ENCODE peak calls at places on chromosomes 4 and X, in ten cellular contexts. B is GM13977; G is T follicular helper cell; A is CD8-positive, alpha-beta memory T cell; K is stimulated activated CD8-positive, alpha-beta memory T cell treated with anti-CD3 and anti-CD28 coated beads, Interleukin-2, amount 100 ng/mL, for 48 hours; N is AG09309; M is MM.1S; R is nephron progenitor cell; W is HFFc6; D is NCI-H1694 treated with DMSO at 0.1 percent for 48 hours. I is an unnamed sample.

GRCh38 chrX:15815779-15816452 is 25.6 kb downstream of the ZRSR2 start:
- DNase-seq in D (no peak), B (peak), K (no peak), R (peak), A (no peak), G (no peak), M (peak), W (no peak), N (no peak), I (no peak)

GRCh38 chr4:7462509-7462971 is 27.8 kb upstream of the PSAPL1 start:
- DNase-seq in G (no peak), M (no peak), R (no peak), A (no peak), B (no peak), N (no peak), W (peak), K (no peak), D (peak), I (no peak)

GRCh38 chr4:73414936-73415271 is 10.8 kb downstream of the ALB start:
- DNase-seq in M (no peak), W (no peak), G (no peak), R (no peak), A (no peak), D (no peak), N (no peak), K (no peak), B (no peak), I (no peak)

GRCh38 chrX:20057479-20057878 is 59.2 kb downstream of the MAP7D2 start:
- DNase-seq in B (no peak), K (no peak), R (no peak), N (no peak), G (no peak), D (no peak), W (no peak), A (no peak), M (no peak), I (no peak)

GRCh38 chrX:68133181-68133580 is 300.1 kb downstream of the OPHN1 start:
- DNase-seq in B (no peak), N (no peak), K (no peak), M (no peak), G (no peak), D (no peak), W (no peak), A (no peak), R (no peak), I (no peak)

GRCh38 chr4:98166025-98166730 is 22.9 kb upstream of the STPG2 start:
- DNase-seq in K (no peak), W (peak), N (no peak), A (no peak), D (no peak), G (no peak), R (no peak), B (no peak), M (no peak), I (no peak)

GRCh38 chrX:69387559-69388487 is 116.3 kb upstream of the NALF2 start:
- DNase-seq in B (peak), D (no peak), N (no peak), R (peak), W (peak), K (peak), A (no peak), M (peak), G (peak), I (peak)

GRCh38 chrX:65522739-65523372 is 11.7 kb downstream of the LAS1L start:
- DNase-seq in D (no peak), A (no peak), K (no peak), M (no peak), B (no peak), N (peak), W (peak), G (no peak), R (no peak), I (no peak)

GRCh38 chr4:123505077-123505456 is 108.5 kb downstream of the SPRY1 start:
- DNase-seq in B (no peak), G (no peak), D (no peak), N (no peak), R (no peak), K (no peak), M (no peak), W (no peak), A (no peak), I (no peak)

GRCh38 chr4:61555789-61556188 is 355.7 kb downstream of the ADGRL3 start:
- DNase-seq in B (no peak), M (no peak), R (no peak), D (no peak), A (no peak), N (no peak), G (no peak), K (no peak), W (no peak), I (no peak)

GRCh38 chr4:165464813-165465381 is 86.1 kb downstream of the CPE start:
- DNase-seq in M (peak), K (no peak), A (peak), B (peak), G (no peak), R (no peak), N (no peak), W (peak), D (peak), I (no peak)

GRCh38 chr4:89914609-89915008 is 20.0 kb downstream of the MMRN1 start:
- DNase-seq in K (no peak), R (no peak), A (no peak), D (peak), W (no peak), G (no peak), N (no peak), B (no peak), M (no peak), I (no peak)

GRCh38 chrX:152902502-152902820 is 4.6 kb downstream of the ZNF185 start:
- DNase-seq in M (no peak), W (no peak), G (no peak), A (no peak), R (no peak), K (no peak), N (no peak), D (no peak), B (no peak), I (no peak)

GRCh38 chr4:94461506-94461905 is 9.8 kb downstream of the PDLIM5 start:
- DNase-seq in A (no peak), K (no peak), N (no peak), R (no peak), D (no peak), W (no peak), M (no peak), B (no peak), G (no peak), I (no peak)

GRCh38 chr4:127049506-127049905 is 583.3 kb upstream of the INTU start:
- DNase-seq in R (no peak), D (no peak), B (no peak), K (no peak), N (no peak), A (no peak), G (no peak), M (no peak), W (peak), I (no peak)

GRCh38 chrX:53287493-53288138 is 6.2 kb upstream of the IQSEC2 start:
- DNase-seq in W (peak), M (no peak), A (peak), D (peak), R (no peak), G (no peak), K (no peak), B (no peak), N (no peak), I (no peak)

GRCh38 chr4:87423313-87424031 is 1.1 kb downstream of the NUDT9 start:
- DNase-seq in M (peak), W (no peak), N (no peak), K (no peak), G (no peak), B (peak), A (no peak), D (peak), R (no peak), I (no peak)

GRCh38 chrX:133838761-133839676 is 146.4 kb downstream of the GPC3 start:
- DNase-seq in N (no peak), G (peak), W (no peak), D (no peak), R (peak), A (peak), K (no peak), B (peak), M (peak), I (no peak)

GRCh38 chrX:102728646-102729045 is 8.1 kb downstream of the GPRASP3 start:
- DNase-seq in M (no peak), A (no peak), K (no peak), G (no peak), B (no peak), D (no peak), R (no peak), N (no peak), W (no peak), I (no peak)

GRCh38 chr4:184751585-184751956 is 17.7 kb upstream of the CENPU start:
- DNase-seq in A (no peak), D (no peak), B (no peak), M (no peak), N (no peak), W (no peak), G (no peak), R (no peak), K (no peak), I (no peak)

GRCh38 chr4:2803624-2804448 is 11.0 kb downstream of the SH3BP2 start:
- DNase-seq in N (no peak), D (peak), W (no peak), K (no peak), A (no peak), M (no peak), G (no peak), B (no peak), R (no peak), I (no peak)

GRCh38 chr4:82201805-82202636 is 171.8 kb downstream of the HNRNPD start:
- DNase-seq in N (no peak), R (peak), D (peak), G (peak), B (peak), K (no peak), A (peak), W (peak), M (peak), I (no peak)

GRCh38 chr4:151690884-151691283 is 69.9 kb downstream of the GATB start:
- DNase-seq in W (peak), D (peak), R (no peak), M (no peak), G (no peak), K (no peak), A (no peak), B (no peak), N (peak), I (no peak)

GRCh38 chr4:183848762-183849161 is 56.3 kb upstream of the STOX2 start:
- DNase-seq in W (no peak), N (no peak), R (no peak), B (no peak), K (no peak), A (no peak), D (no peak), G (no peak), M (no peak), I (no peak)

GRCh38 chrX:107449490-107450175 is at the start of gene FRMPD3:
- DNase-seq in N (no peak), M (peak), W (no peak), G (no peak), R (peak), B (no peak), K (no peak), A (no peak), D (no peak), I (no peak)

GRCh38 chr4:70844180-70844579 is 4.5 kb upstream of the GRSF1 start:
- DNase-seq in A (no peak), W (no peak), N (no peak), M (no peak), K (peak), R (no peak), B (no peak), G (no peak), D (no peak), I (no peak)

GRCh38 chr4:177093964-177094363 is 215.7 kb upstream of the NEIL3 start:
- DNase-seq in G (no peak), M (peak), A (no peak), K (no peak), N (no peak), B (no peak), W (no peak), D (no peak), R (no peak), I (no peak)

GRCh38 chr4:128871948-128872347 is 62.4 kb downstream of the JADE1 start:
- DNase-seq in B (no peak), G (no peak), M (no peak), D (no peak), K (no peak), A (no peak), N (no peak), R (no peak), W (peak), I (no peak)

I was measured in GM12892.